ENCODE peak calls at places on chromosomes 3 and 15, in eight cellular contexts. One of them, this sample, is unnamed.

GRCh38 chr15:67832031-67832551 is 6.8 kb downstream of the SKOR1 start:
- DNase-seq in HCT116: no peak
- DNase-seq in IMR-90: peak; percentile 29
- DNase-seq in psoas muscle: no peak
- DNase-seq in effector memory CD4-positive, alpha-beta T cell: no peak
- DNase-seq in adrenal gland: no peak
- DNase-seq in osteoblast: peak; percentile 95
- DNase-seq in CD8-positive, alpha-beta T cell: no peak
- DNase-seq in this sample: no peak

GRCh38 chr15:97652700-97653167 is 307.8 kb upstream of the ARRDC4 start:
- DNase-seq in HCT116: no peak
- DNase-seq in IMR-90: no peak
- DNase-seq in psoas muscle: no peak
- DNase-seq in effector memory CD4-positive, alpha-beta T cell: no peak
- DNase-seq in adrenal gland: no peak
- DNase-seq in osteoblast: no peak
- DNase-seq in CD8-positive, alpha-beta T cell: no peak
- DNase-seq in this sample: peak; percentile 11

GRCh38 chr3:155934215-155934614 is 63.8 kb downstream of the GMPS start:
- DNase-seq in HCT116: no peak
- DNase-seq in IMR-90: peak; percentile 8
- DNase-seq in psoas muscle: no peak
- DNase-seq in effector memory CD4-positive, alpha-beta T cell: no peak
- DNase-seq in adrenal gland: no peak
- DNase-seq in osteoblast: peak; percentile 18
- DNase-seq in CD8-positive, alpha-beta T cell: no peak
- DNase-seq in this sample: no peak

GRCh38 chr3:141330235-141330634 is 38.1 kb upstream of the ZBTB38 start:
- DNase-seq in HCT116: no peak
- DNase-seq in IMR-90: no peak
- DNase-seq in psoas muscle: no peak
- DNase-seq in effector memory CD4-positive, alpha-beta T cell: no peak
- DNase-seq in adrenal gland: no peak
- DNase-seq in osteoblast: no peak
- DNase-seq in CD8-positive, alpha-beta T cell: no peak
- DNase-seq in this sample: no peak

GRCh38 chr15:77840962-77841361 is 208.2 kb upstream of the LINGO1 start:
- DNase-seq in HCT116: no peak
- DNase-seq in IMR-90: peak; percentile 80
- DNase-seq in psoas muscle: no peak
- DNase-seq in effector memory CD4-positive, alpha-beta T cell: no peak
- DNase-seq in adrenal gland: peak; percentile 30
- DNase-seq in osteoblast: peak; percentile 88
- DNase-seq in CD8-positive, alpha-beta T cell: no peak
- DNase-seq in this sample: no peak

GRCh38 chr15:40054746-40055575 is 16.0 kb upstream of the SRP14 start:
- DNase-seq in HCT116: no peak
- DNase-seq in IMR-90: peak; percentile 82
- DNase-seq in psoas muscle: no peak
- DNase-seq in effector memory CD4-positive, alpha-beta T cell: no peak
- DNase-seq in adrenal gland: peak; percentile 12
- DNase-seq in osteoblast: peak; percentile 91
- DNase-seq in CD8-positive, alpha-beta T cell: no peak
- DNase-seq in this sample: no peak

GRCh38 chr3:24264748-24265158 is 229.9 kb downstream of the THRB start:
- DNase-seq in HCT116: peak; percentile 47
- DNase-seq in IMR-90: peak; percentile 32
- DNase-seq in psoas muscle: no peak
- DNase-seq in effector memory CD4-positive, alpha-beta T cell: no peak
- DNase-seq in adrenal gland: peak; percentile 28
- DNase-seq in osteoblast: no peak
- DNase-seq in CD8-positive, alpha-beta T cell: no peak
- DNase-seq in this sample: no peak

GRCh38 chr15:78399081-78399480 is 38.9 kb upstream of the IREB2 start:
- DNase-seq in HCT116: no peak
- DNase-seq in IMR-90: no peak
- DNase-seq in psoas muscle: no peak
- DNase-seq in effector memory CD4-positive, alpha-beta T cell: no peak
- DNase-seq in adrenal gland: no peak
- DNase-seq in osteoblast: no peak
- DNase-seq in CD8-positive, alpha-beta T cell: no peak
- DNase-seq in this sample: no peak

GRCh38 chr3:105542604-105543003 is 175.9 kb downstream of the ALCAM start:
- DNase-seq in HCT116: no peak
- DNase-seq in IMR-90: no peak
- DNase-seq in psoas muscle: no peak
- DNase-seq in effector memory CD4-positive, alpha-beta T cell: no peak
- DNase-seq in adrenal gland: no peak
- DNase-seq in osteoblast: no peak
- DNase-seq in CD8-positive, alpha-beta T cell: no peak
- DNase-seq in this sample: no peak

GRCh38 chr3:138270245-138270644 is 59.4 kb downstream of the NME9 start:
- DNase-seq in HCT116: no peak
- DNase-seq in IMR-90: no peak
- DNase-seq in psoas muscle: no peak
- DNase-seq in effector memory CD4-positive, alpha-beta T cell: no peak
- DNase-seq in adrenal gland: no peak
- DNase-seq in osteoblast: no peak
- DNase-seq in CD8-positive, alpha-beta T cell: no peak
- DNase-seq in this sample: no peak

GRCh38 chr3:142853270-142854163 is 35.4 kb downstream of the PCOLCE2 start:
- DNase-seq in HCT116: peak; percentile 24
- DNase-seq in IMR-90: peak; percentile 21
- DNase-seq in psoas muscle: peak; percentile 45
- DNase-seq in effector memory CD4-positive, alpha-beta T cell: no peak
- DNase-seq in adrenal gland: peak; percentile 22
- DNase-seq in osteoblast: no peak
- DNase-seq in CD8-positive, alpha-beta T cell: no peak
- DNase-seq in this sample: no peak

GRCh38 chr15:56369234-56369633 is 4.0 kb downstream of the TEX9 start:
- DNase-seq in HCT116: no peak
- DNase-seq in IMR-90: no peak
- DNase-seq in psoas muscle: no peak
- DNase-seq in effector memory CD4-positive, alpha-beta T cell: no peak
- DNase-seq in adrenal gland: no peak
- DNase-seq in osteoblast: no peak
- DNase-seq in CD8-positive, alpha-beta T cell: no peak
- DNase-seq in this sample: no peak

GRCh38 chr3:195240171-195240701 is 30.7 kb downstream of the XXYLT1 start:
- DNase-seq in HCT116: no peak
- DNase-seq in IMR-90: no peak
- DNase-seq in psoas muscle: peak; percentile 61
- DNase-seq in effector memory CD4-positive, alpha-beta T cell: no peak
- DNase-seq in adrenal gland: peak; percentile 61
- DNase-seq in osteoblast: no peak
- DNase-seq in CD8-positive, alpha-beta T cell: no peak
- DNase-seq in this sample: no peak

GRCh38 chr15:91865903-91866302 is 12.4 kb downstream of the SLCO3A1 start:
- DNase-seq in HCT116: no peak
- DNase-seq in IMR-90: peak; percentile 40
- DNase-seq in psoas muscle: no peak
- DNase-seq in effector memory CD4-positive, alpha-beta T cell: no peak
- DNase-seq in adrenal gland: no peak
- DNase-seq in osteoblast: no peak
- DNase-seq in CD8-positive, alpha-beta T cell: no peak
- DNase-seq in this sample: no peak

GRCh38 chr15:91867581-91868026 is 14.1 kb downstream of the SLCO3A1 start:
- DNase-seq in HCT116: peak; percentile 61
- DNase-seq in IMR-90: peak; percentile 87
- DNase-seq in psoas muscle: peak; percentile 75
- DNase-seq in effector memory CD4-positive, alpha-beta T cell: no peak
- DNase-seq in adrenal gland: peak; percentile 93
- DNase-seq in osteoblast: peak; percentile 95
- DNase-seq in CD8-positive, alpha-beta T cell: no peak
- DNase-seq in this sample: no peak

GRCh38 chr15:91866971-91867372 is 13.5 kb downstream of the SLCO3A1 start:
- DNase-seq in HCT116: no peak
- DNase-seq in IMR-90: no peak
- DNase-seq in psoas muscle: peak; percentile 62
- DNase-seq in effector memory CD4-positive, alpha-beta T cell: no peak
- DNase-seq in adrenal gland: peak; percentile 71
- DNase-seq in osteoblast: peak; percentile 54
- DNase-seq in CD8-positive, alpha-beta T cell: no peak
- DNase-seq in this sample: no peak

GRCh38 chr15:91865486-91865885 is 12.0 kb downstream of the SLCO3A1 start:
- DNase-seq in HCT116: no peak
- DNase-seq in IMR-90: no peak
- DNase-seq in psoas muscle: no peak
- DNase-seq in effector memory CD4-positive, alpha-beta T cell: no peak
- DNase-seq in adrenal gland: no peak
- DNase-seq in osteoblast: no peak
- DNase-seq in CD8-positive, alpha-beta T cell: no peak
- DNase-seq in this sample: no peak

DNA sequence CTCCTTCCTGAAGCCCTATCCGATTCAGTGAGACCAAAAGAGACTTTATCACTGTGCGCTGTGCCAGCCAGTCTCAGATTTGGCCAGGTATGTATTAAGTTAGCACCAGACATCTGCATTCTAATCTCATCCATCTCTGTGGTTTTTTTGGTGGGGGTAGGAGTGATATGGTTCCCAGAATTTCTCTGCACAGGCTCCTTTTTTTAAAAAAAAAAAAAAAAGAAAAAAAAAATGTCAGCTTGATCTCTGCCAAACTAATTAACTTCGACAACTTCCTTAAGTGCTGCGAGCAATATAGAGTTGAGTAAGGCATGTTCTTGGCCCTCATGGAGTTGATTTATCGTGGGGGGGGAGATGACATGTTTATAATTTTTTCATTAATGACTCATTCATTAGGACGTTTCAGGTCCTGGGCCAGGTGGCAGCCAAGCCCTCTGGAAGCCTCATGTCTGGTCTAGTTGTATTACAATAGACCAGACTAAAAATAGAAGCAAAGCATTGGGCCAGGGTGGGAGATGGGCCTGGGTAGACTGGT is 12.9 kb downstream of the SLCO3A1 start:
- DNase-seq in HCT116: no peak
- DNase-seq in IMR-90: peak; percentile 22
- DNase-seq in psoas muscle: peak; percentile 42
- DNase-seq in effector memory CD4-positive, alpha-beta T cell: no peak
- DNase-seq in adrenal gland: no peak
- DNase-seq in osteoblast: no peak
- DNase-seq in CD8-positive, alpha-beta T cell: no peak
- DNase-seq in this sample: no peak
- H3K4me1 ChIP-seq in HCT116: peaks cover 6% of the 10 kb centered on the region
- H3K4me1 ChIP-seq in IMR-90: peaks cover 17% of the 10 kb centered on the region
- H3K4me1 ChIP-seq in psoas muscle: peaks cover 49% of the 10 kb centered on the region
- H3K4me1 ChIP-seq in effector memory CD4-positive, alpha-beta T cell: peaks cover 70% of the 10 kb centered on the region
- H3K4me1 ChIP-seq in adrenal gland: peaks cover 17% of the 10 kb centered on the region
- H3K4me1 ChIP-seq in osteoblast: peaks cover 29% of the 10 kb centered on the region
- H3K4me1 ChIP-seq in CD8-positive, alpha-beta T cell: peaks cover 42% of the 10 kb centered on the region
- H3K4me1 ChIP-seq in this sample: peaks cover 5% of the 10 kb centered on the region

DNA sequence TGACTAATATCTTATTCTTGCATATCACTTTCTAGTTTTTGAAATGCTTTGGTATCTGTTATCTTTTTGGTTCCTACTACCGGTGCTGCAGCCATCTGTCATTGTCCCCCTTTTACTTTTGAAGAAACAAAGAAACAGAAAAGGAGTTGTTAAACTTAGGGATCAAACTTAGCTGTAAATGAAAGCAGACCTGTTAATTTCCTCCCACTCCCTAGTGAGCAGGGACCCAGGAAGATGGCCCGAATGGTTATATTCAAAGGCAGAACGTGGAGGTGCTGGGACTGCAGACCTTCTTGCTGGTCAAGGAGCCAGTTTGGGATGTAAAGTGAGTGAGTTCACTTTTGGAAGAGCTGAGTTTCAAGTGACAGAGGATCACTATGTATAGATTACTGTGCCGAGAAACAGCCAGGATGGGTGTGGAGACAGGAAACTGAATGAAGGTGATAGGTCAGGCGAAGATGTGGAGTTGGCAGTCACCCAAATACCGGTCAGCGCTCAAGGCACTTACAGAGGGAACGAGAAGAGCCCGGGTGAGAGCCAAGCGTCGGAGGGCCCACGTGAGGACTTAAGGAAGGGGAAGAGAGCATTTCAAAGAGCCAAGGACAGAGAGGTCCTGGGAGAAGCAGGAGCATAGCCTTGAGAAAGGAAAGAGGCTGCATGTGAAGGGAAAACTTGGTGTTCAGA is 20.1 kb downstream of the KBTBD8 start:
- DNase-seq in HCT116: no peak
- DNase-seq in IMR-90: no peak
- DNase-seq in psoas muscle: no peak
- DNase-seq in effector memory CD4-positive, alpha-beta T cell: no peak
- DNase-seq in adrenal gland: peak; percentile 23
- DNase-seq in osteoblast: no peak
- DNase-seq in CD8-positive, alpha-beta T cell: no peak
- DNase-seq in this sample: no peak
- H3K4me1 ChIP-seq in HCT116: no peaks in the 10 kb centered on the region
- H3K4me1 ChIP-seq in IMR-90: peaks cover 7% of the 10 kb centered on the region
- H3K4me1 ChIP-seq in psoas muscle: no peaks in the 10 kb centered on the region
- H3K4me1 ChIP-seq in effector memory CD4-positive, alpha-beta T cell: no peaks in the 10 kb centered on the region
- H3K4me1 ChIP-seq in adrenal gland: no peaks in the 10 kb centered on the region
- H3K4me1 ChIP-seq in osteoblast: no peaks in the 10 kb centered on the region
- H3K4me1 ChIP-seq in CD8-positive, alpha-beta T cell: peaks cover 5% of the 10 kb centered on the region
- H3K4me1 ChIP-seq in this sample: peaks cover 3% of the 10 kb centered on the region

DNA sequence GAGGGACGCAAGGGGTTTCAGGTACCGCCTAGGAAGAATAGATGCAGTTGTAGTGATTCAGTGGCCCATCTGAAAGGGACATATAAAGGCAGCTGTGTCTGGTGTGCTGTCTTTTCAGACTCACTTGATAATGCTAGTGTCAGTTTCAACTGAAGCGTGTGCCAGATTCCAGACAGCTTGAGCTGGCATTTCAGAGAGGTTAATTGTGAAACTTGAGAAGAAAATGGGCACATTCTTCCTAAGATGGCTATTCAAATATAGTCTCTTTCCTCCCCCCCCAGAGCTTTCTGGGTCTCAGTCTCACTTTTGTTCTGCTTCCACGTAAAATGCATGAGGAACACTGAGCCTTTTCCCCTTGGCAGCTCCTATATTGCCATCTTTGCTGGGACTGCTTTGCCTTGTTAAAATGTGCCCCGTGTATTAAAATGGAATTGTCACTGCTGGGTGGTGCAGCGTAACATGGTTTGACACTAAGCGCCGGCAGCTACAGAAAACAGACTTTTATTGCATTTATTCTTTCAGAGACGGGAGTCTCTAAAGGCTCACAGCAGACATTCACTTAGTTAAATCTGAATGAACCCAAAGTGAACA is 478.7 kb downstream of the RBMS3 start:
- DNase-seq in HCT116: no peak
- DNase-seq in IMR-90: peak; percentile 21
- DNase-seq in psoas muscle: peak; percentile 18
- DNase-seq in effector memory CD4-positive, alpha-beta T cell: no peak
- DNase-seq in adrenal gland: peak; percentile 11
- DNase-seq in osteoblast: no peak
- DNase-seq in CD8-positive, alpha-beta T cell: no peak
- DNase-seq in this sample: no peak
- H3K4me1 ChIP-seq in HCT116: no peaks in the 10 kb centered on the region
- H3K4me1 ChIP-seq in IMR-90: peaks cover 21% of the 10 kb centered on the region
- H3K4me1 ChIP-seq in psoas muscle: peaks cover 49% of the 10 kb centered on the region
- H3K4me1 ChIP-seq in effector memory CD4-positive, alpha-beta T cell: no peaks in the 10 kb centered on the region
- H3K4me1 ChIP-seq in adrenal gland: peaks cover 20% of the 10 kb centered on the region
- H3K4me1 ChIP-seq in osteoblast: peaks cover 58% of the 10 kb centered on the region
- H3K4me1 ChIP-seq in CD8-positive, alpha-beta T cell: no peaks in the 10 kb centered on the region
- H3K4me1 ChIP-seq in this sample: no peaks in the 10 kb centered on the region

DNA sequence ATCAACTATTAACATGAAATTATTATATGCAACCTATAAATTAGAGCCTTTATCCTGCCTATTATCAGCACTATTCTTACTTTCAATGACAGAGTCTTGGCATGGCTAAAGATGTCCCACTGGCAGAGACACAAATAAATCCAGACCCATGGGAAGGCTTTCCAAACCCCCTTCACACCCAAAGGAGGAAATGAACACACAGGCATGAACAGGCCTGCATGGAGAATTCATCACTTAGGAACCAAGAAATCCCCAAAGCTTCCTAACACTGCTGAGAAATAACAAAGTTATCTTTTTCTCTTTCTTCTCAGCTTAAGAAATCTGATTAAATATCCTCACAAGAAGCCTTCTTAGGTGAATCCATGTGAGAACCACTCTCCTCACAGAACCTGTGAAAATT is 213.9 kb downstream of the OCA2 start:
- DNase-seq in HCT116: no peak
- DNase-seq in IMR-90: no peak
- DNase-seq in psoas muscle: no peak
- DNase-seq in effector memory CD4-positive, alpha-beta T cell: no peak
- DNase-seq in adrenal gland: no peak
- DNase-seq in osteoblast: no peak
- DNase-seq in CD8-positive, alpha-beta T cell: no peak
- DNase-seq in this sample: no peak
- H3K4me1 ChIP-seq in HCT116: no peaks in the 10 kb centered on the region
- H3K4me1 ChIP-seq in IMR-90: no peaks in the 10 kb centered on the region
- H3K4me1 ChIP-seq in psoas muscle: no peaks in the 10 kb centered on the region
- H3K4me1 ChIP-seq in effector memory CD4-positive, alpha-beta T cell: no peaks in the 10 kb centered on the region
- H3K4me1 ChIP-seq in adrenal gland: no peaks in the 10 kb centered on the region
- H3K4me1 ChIP-seq in osteoblast: no peaks in the 10 kb centered on the region
- H3K4me1 ChIP-seq in CD8-positive, alpha-beta T cell: no peaks in the 10 kb centered on the region
- H3K4me1 ChIP-seq in this sample: no peaks in the 10 kb centered on the region